ENCODE peak calls at places on chromosomes 11 and 22, in six cellular contexts. T is caudate nucleus, S is stomach, Y is RWPE1, D is LoVo, Z is T-helper 9 cell. L is an unnamed sample.

GRCh38 chr11:8765294-8765693 is 82.7 kb downstream of the RPL27A start:
- DNase-seq in D (no peak), Y (no peak), T (no peak), Z (no peak), S (no peak), L (no peak)

GRCh38 chr11:30960387-30960992 is 374.3 kb upstream of the MPPED2 start:
- DNase-seq in D (peak), Z (no peak), Y (peak), T (no peak), S (no peak), L (no peak)

GRCh38 chr11:126132319-126132718 is 69.7 kb upstream of the CDON start:
- DNase-seq in Z (no peak), Y (peak), T (no peak), D (peak), S (peak), L (no peak)

GRCh38 chr11:89436071-89436470 is 55.1 kb downstream of the NOX4 start:
- DNase-seq in Y (no peak), T (no peak), Z (no peak), D (no peak), S (no peak), L (no peak)

GRCh38 chr22:49373801-49374226 is 453.9 kb downstream of the BRD1 start:
- DNase-seq in T (no peak), Y (no peak), Z (no peak), D (no peak), S (peak), L (no peak)

GRCh38 chr22:35155403-35156025 is 89.6 kb downstream of the ISX start:
- DNase-seq in D (no peak), T (no peak), S (no peak), Z (no peak), Y (no peak), L (no peak)

GRCh38 chr11:44618561-44619425 is 53.3 kb downstream of the CD82 start:
- DNase-seq in T (no peak), Z (no peak), S (peak), Y (no peak), D (no peak), L (no peak)

GRCh38 chr11:74699615-74700396 is 31.4 kb downstream of the CHRDL2 start:
- DNase-seq in D (no peak), S (no peak), Y (no peak), Z (no peak), T (no peak), L (no peak)

GRCh38 chr11:130580372-130580771 is 131.9 kb downstream of the ADAMTS15 start:
- DNase-seq in D (peak), Y (peak), T (peak), S (no peak), Z (no peak), L (no peak)

GRCh38 chr11:1638344-1638743 is 8.8 kb downstream of the KRTAP5-5 start:
- DNase-seq in S (no peak), T (no peak), D (no peak), Z (no peak), Y (no peak), L (no peak)

GRCh38 chr22:23784215-23784732 is 2.5 kb upstream of the SMARCB1 start:
- DNase-seq in D (no peak), S (peak), Y (no peak), Z (no peak), T (no peak), L (no peak)

GRCh38 chr11:61021661-61022212 is 50.3 kb downstream of the CD6 start:
- DNase-seq in D (no peak), Y (peak), T (no peak), Z (peak), S (peak), L (peak)

GRCh38 chr11:77207019-77207485 is 79.0 kb downstream of the MYO7A start:
- DNase-seq in S (no peak), Y (no peak), Z (no peak), D (no peak), T (no peak), L (no peak)

GRCh38 chr22:24008381-24009226 is 2.5 kb upstream of the CABIN1 start:
- DNase-seq in T (no peak), D (no peak), Z (no peak), Y (no peak), S (no peak), L (no peak)

GRCh38 chr22:46726066-46726985 is 11.7 kb downstream of the CERK start:
- DNase-seq in Z (no peak), D (no peak), T (no peak), Y (no peak), S (no peak), L (no peak)

GRCh38 chr11:69877235-69877634 is 58.0 kb upstream of the FGF3 start:
- DNase-seq in Y (no peak), T (no peak), Z (no peak), S (no peak), D (no peak), L (no peak)

GRCh38 chr22:38258895-38259294 is 13.9 kb downstream of the TMEM184B start:
- DNase-seq in T (no peak), D (no peak), S (no peak), Y (no peak), Z (no peak), L (no peak)

L was measured in GM13977.